ENCODE peak calls at places on chromosomes 13 and 19, in seven cellular contexts. J is CD4-positive, alpha-beta memory T cell; Y is GM23248; H is MM.1S; V is K562; A is heart right ventricle; Z is psoas muscle. K is an unnamed sample.
A peak's percentile ranks its signal among the peaks of the same experiment; 100 is the strongest.

GRCh38 chr19:58563823-58564222 is 5.4 kb upstream of the UBE2M start:
- DNase-seq in J (no peak), Z (no peak), V (no peak), A (no peak), Y (no peak), H (no peak), K (no peak)

GRCh38 chr19:45972944-45973525 is 630 bp downstream of the NOVA2 start:
- DNase-seq in J (no peak), Y (no peak), Z (no peak), H (no peak), V (no peak), A (no peak), K (no peak)

GRCh38 chr13:91359071-91359470 is 11.6 kb downstream of the MIR17HG start:
- DNase-seq in A (no peak), V (peak; percentile 67), J (no peak), Z (no peak), H (no peak), Y (no peak), K (no peak)

GRCh38 chr19:18763674-18764590 is 27.2 kb downstream of the COMP start:
- DNase-seq in J (no peak), V (peak; percentile 56), Y (peak; percentile 98), H (no peak), A (no peak), Z (peak; percentile 89), K (no peak)

GRCh38 chr19:34017024-34017423 is 155.3 kb upstream of the LSM14A start:
- DNase-seq in J (no peak), H (no peak), Z (no peak), Y (no peak), V (no peak), A (no peak), K (no peak)

GRCh38 chr13:105972811-105973590 is 562.5 kb downstream of the EFNB2 start:
- DNase-seq in H (no peak), Z (no peak), V (no peak), J (no peak), A (no peak), Y (no peak), K (no peak)

GRCh38 chr19:35181387-35181786 is 26.9 kb downstream of the FXYD5 start:
- DNase-seq in J (no peak), Z (no peak), A (no peak), H (no peak), Y (no peak), V (no peak), K (no peak)

GRCh38 chr13:74251778-74252519 is 117.7 kb upstream of the KLF12 start:
- DNase-seq in Z (peak; percentile 66), H (no peak), V (no peak), A (no peak), Y (peak; percentile 53), J (no peak), K (no peak)

GRCh38 chr13:99809931-99810330 is 161.6 kb downstream of the ZIC5 start:
- DNase-seq in H (no peak), Z (no peak), A (no peak), Y (no peak), J (no peak), V (no peak), K (no peak)

GRCh38 chr19:2567580-2567979 is 91.7 kb downstream of the GADD45B start:
- DNase-seq in J (no peak), A (peak; percentile 58), V (no peak), Z (peak; percentile 78), H (no peak), Y (peak; percentile 45), K (no peak)

GRCh38 chr13:100442095-100442832 is 146.3 kb downstream of the GGACT start:
- DNase-seq in A (no peak), J (no peak), Y (no peak), H (no peak), V (no peak), Z (no peak), K (no peak)

GRCh38 chr13:100209857-100210580 is 121.1 kb downstream of the PCCA start:
- DNase-seq in A (no peak), H (no peak), V (no peak), J (no peak), Y (peak; percentile 88), Z (no peak), K (no peak)

GRCh38 chr13:45055902-45056648 is 64.2 kb upstream of the GTF2F2 start:
- DNase-seq in V (peak; percentile 27), Z (no peak), H (no peak), Y (peak; percentile 82), J (no peak), A (no peak), K (peak; percentile 31)

GRCh38 chr19:44807652-44808462 is 1.0 kb upstream of the BCAM start:
- DNase-seq in Z (no peak), H (no peak), Y (peak; percentile 23), V (peak; percentile 78), J (no peak), A (peak; percentile 29), K (no peak)

GRCh38 chr19:55464669-55465068 is at the start of gene C19orf85:
- DNase-seq in V (no peak), Y (no peak), A (no peak), J (no peak), H (no peak), Z (no peak), K (no peak)

GRCh38 chr13:39616087-39616694 is 13.2 kb upstream of the LHFPL6 start:
- DNase-seq in H (peak; percentile 51), V (peak; percentile 55), Z (no peak), Y (peak; percentile 74), J (peak; percentile 39), A (no peak), K (peak; percentile 37)

GRCh38 chr19:16605552-16605951 is 22.5 kb downstream of the MED26 start:
- DNase-seq in H (no peak), Z (peak; percentile 81), V (no peak), A (no peak), Y (no peak), J (no peak), K (no peak)

GRCh38 chr13:77143325-77143907 is 116.5 kb upstream of the FBXL3 start:
- DNase-seq in A (no peak), J (no peak), H (no peak), Z (no peak), Y (peak; percentile 25), V (no peak), K (no peak)

GRCh38 chr13:110506859-110507566 is 54.5 kb downstream of the RAB20 start:
- DNase-seq in J (no peak), H (no peak), V (peak; percentile 82), Y (no peak), Z (peak; percentile 72), A (peak; percentile 71), K (no peak)

GRCh38 chr13:40433577-40433976 is 232.9 kb downstream of the FOXO1 start:
- DNase-seq in Z (no peak), H (no peak), J (peak; percentile 38), Y (no peak), V (no peak), A (no peak), K (no peak)

GRCh38 chr13:97878421-97879375 is 74.8 kb upstream of the IPO5 start:
- DNase-seq in H (no peak), Z (no peak), V (no peak), A (no peak), J (no peak), Y (no peak), K (no peak)

GRCh38 chr19:3275068-3275582 is 50.7 kb downstream of the CELF5 start:
- DNase-seq in A (no peak), Z (no peak), H (no peak), J (peak; percentile 16), Y (no peak), V (peak; percentile 83), K (peak; percentile 16)

GRCh38 chr13:19845758-19846157 is 17.7 kb downstream of the ZMYM5 start:
- DNase-seq in H (no peak), V (peak; percentile 35), Z (no peak), A (no peak), Y (peak; percentile 96), J (no peak), K (no peak)

GRCh38 chr13:73984949-73985691 is 149.1 kb downstream of the KLF12 start:
- DNase-seq in Z (no peak), H (no peak), Y (no peak), A (no peak), J (peak; percentile 74), V (no peak), K (peak; percentile 95)

GRCh38 chr13:114072421-114072820 is 60.0 kb downstream of the RASA3 start:
- DNase-seq in Z (no peak), H (no peak), A (no peak), V (no peak), Y (no peak), J (no peak), K (no peak)

GRCh38 chr13:84139561-84140158 is 257.4 kb upstream of the SLITRK1 start:
- DNase-seq in Z (no peak), A (no peak), Y (no peak), J (no peak), H (no peak), V (no peak), K (no peak)

GRCh38 chr19:42201489-42202289 is 15.8 kb downstream of the DEDD2 start:
- DNase-seq in Y (no peak), V (no peak), A (no peak), H (peak; percentile 36), Z (no peak), J (peak; percentile 56), K (no peak)

GRCh38 chr13:99015606-99016520 is 38.0 kb upstream of the DOCK9 start:
- DNase-seq in V (no peak), Z (no peak), Y (peak; percentile 35), A (no peak), H (no peak), J (no peak), K (peak; percentile 51)

GRCh38 chr19:16587031-16588023 is 15.1 kb upstream of the SLC35E1 start:
- DNase-seq in H (peak; percentile 62), Z (no peak), Y (peak; percentile 80), J (peak; percentile 61), A (no peak), V (no peak), K (peak; percentile 61)

GRCh38 chr19:14561832-14562351 is 10.0 kb downstream of the NDUFB7 start:
- DNase-seq in H (no peak), J (no peak), A (peak; percentile 57), Y (no peak), V (no peak), Z (peak; percentile 92), K (no peak)
- H3K4me1 ChIP-seq in H (no peaks in the 10 kb centered on the region), J (peaks cover 9% of the 10 kb centered on the region), A (peaks cover 38% of the 10 kb centered on the region), Y (no peaks in the 10 kb centered on the region), V (peaks cover 78% of the 10 kb centered on the region), Z (peaks cover 31% of the 10 kb centered on the region), K (no peaks in the 10 kb centered on the region)

GRCh38 chr13:102401755-102402154 is at the start of gene FGF14:
- DNase-seq in Z (no peak), J (no peak), A (no peak), H (no peak), V (no peak), Y (no peak), K (no peak)
- H3K4me3 ChIP-seq in Z (peak within 1 kb of the TSS; percentile 61), J (no peak within 1 kb of the TSS), A (peak within 1 kb of the TSS; percentile 61), H (peak within 1 kb of the TSS; percentile 57), V (no peak within 1 kb of the TSS), Y (peak within 1 kb of the TSS; percentile 54), K (peak within 1 kb of the TSS; percentile 33)

DNA sequence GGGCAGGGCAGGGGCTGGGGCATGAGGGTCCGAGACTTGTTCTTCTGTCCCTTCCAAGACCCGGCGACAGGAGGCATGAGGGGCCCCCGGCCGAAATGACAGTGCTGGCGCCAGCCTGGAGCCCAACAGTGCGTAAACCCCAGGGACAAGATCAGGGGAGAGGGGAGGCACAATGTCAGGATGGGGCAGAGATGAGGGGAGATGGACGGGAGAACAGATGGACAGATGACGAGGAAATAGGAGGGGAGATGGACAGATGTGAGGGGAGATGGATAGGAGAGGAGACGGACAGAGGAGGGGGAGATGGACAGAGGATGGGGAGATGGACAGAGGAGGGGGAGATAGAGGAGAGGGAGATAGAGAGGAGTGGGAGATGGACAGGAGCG is 523 bp downstream of the FLT3LG start:
- DNase-seq in Y (no peak), H (no peak), Z (no peak), J (no peak), A (no peak), V (no peak), K (no peak)
- H3K27ac ChIP-seq in Y (no peak overlapping the region), H (peak overlapping the region; percentile 51), Z (peak overlapping the region; percentile 73), J (peak overlapping the region; percentile 96), A (peak overlapping the region; percentile 92), V (no peak overlapping the region), K (peak overlapping the region; percentile 99)

GRCh38 chr13:111915104-111915551 is 151.8 kb upstream of the SOX1 start:
- DNase-seq in J (no peak), H (no peak), Z (no peak), V (no peak), A (no peak), Y (no peak), K (no peak)
- H3K4me1 ChIP-seq in J (no peaks in the 10 kb centered on the region), H (no peaks in the 10 kb centered on the region), Z (no peaks in the 10 kb centered on the region), V (no peaks in the 10 kb centered on the region), A (no peaks in the 10 kb centered on the region), Y (no peaks in the 10 kb centered on the region), K (no peaks in the 10 kb centered on the region)

K was measured in naive thymus-derived CD4-positive, alpha-beta T cell.